ENCODE peak calls at places on chromosome 4, in seven cellular contexts. P is Calu3; M is suprapubic skin; G is CD8-positive, alpha-beta T cell; T is cardiac muscle cell; I is Caco-2; A is lower lobe of right lung. H is an unnamed sample.

GRCh38 chr4:38366451-38366850 is 297.5 kb upstream of the KLF3 start:
- DNase-seq in A (no peak), P (no peak), M (peak), I (no peak), T (peak), G (no peak), H (no peak)

GRCh38 chr4:21415728-21416127 is 532.8 kb downstream of the KCNIP4 start:
- DNase-seq in A (no peak), M (no peak), P (no peak), T (no peak), G (no peak), I (no peak), H (no peak)

GRCh38 chr4:156659570-156659969 is 312.0 kb downstream of the PDGFC start:
- DNase-seq in P (no peak), G (no peak), A (no peak), I (no peak), M (no peak), T (no peak), H (no peak)

GRCh38 chr4:86401826-86402225 is 42.0 kb upstream of the MAPK10 start:
- DNase-seq in I (no peak), A (no peak), T (no peak), P (no peak), M (no peak), G (no peak), H (no peak)

GRCh38 chr4:75834095-75834771 is 68.0 kb downstream of the PPEF2 start:
- DNase-seq in T (no peak), A (no peak), M (no peak), P (no peak), G (no peak), I (no peak), H (no peak)

GRCh38 chr4:121690001-121690400 is 6.8 kb downstream of the ANXA5 start:
- DNase-seq in I (no peak), P (no peak), G (no peak), T (peak), A (no peak), M (no peak), H (no peak)

GRCh38 chr4:73674451-73674919 is 54.2 kb upstream of the RASSF6 start:
- DNase-seq in T (no peak), P (no peak), A (no peak), I (no peak), M (no peak), G (no peak), H (no peak)

GRCh38 chr4:168656946-168657473 is 160.2 kb downstream of the PALLD start:
- DNase-seq in A (no peak), M (no peak), I (no peak), T (no peak), P (no peak), G (no peak), H (no peak)

GRCh38 chr4:6746721-6747689 is 31.0 kb downstream of the BLOC1S4 start:
- DNase-seq in M (no peak), T (peak), I (no peak), P (peak), A (peak), G (no peak), H (no peak)

GRCh38 chr4:7854697-7855370 is 84.8 kb downstream of the AFAP1 start:
- DNase-seq in I (no peak), G (peak), M (no peak), A (no peak), T (no peak), P (no peak), H (no peak)

GRCh38 chr4:183747931-183748664 is 89.0 kb downstream of the TRAPPC11 start:
- DNase-seq in P (no peak), T (no peak), G (no peak), M (no peak), I (no peak), A (no peak), H (no peak)

GRCh38 chr4:38821739-38822138 is 17.1 kb upstream of the TLR1 start:
- DNase-seq in P (no peak), G (no peak), T (no peak), A (no peak), M (no peak), I (no peak), H (no peak)

GRCh38 chr4:67879486-67879885 is 4.3 kb downstream of the TMPRSS11D start:
- DNase-seq in M (no peak), A (no peak), I (no peak), T (peak), P (no peak), G (no peak), H (no peak)

GRCh38 chr4:139951051-139951450 is 202.9 kb downstream of the MAML3 start:
- DNase-seq in G (no peak), I (no peak), T (peak), M (no peak), P (no peak), A (no peak), H (no peak)

GRCh38 chr4:8330821-8331566 is 61.4 kb downstream of the HTRA3 start:
- DNase-seq in P (no peak), M (peak), G (no peak), A (peak), T (peak), I (no peak), H (no peak)

GRCh38 chr4:30757357-30757756 is 37.2 kb downstream of the PCDH7 start:
- DNase-seq in P (peak), A (no peak), I (peak), G (no peak), T (peak), M (no peak), H (no peak)

GRCh38 chr4:183492791-183493221 is 12.1 kb upstream of the ING2 start:
- DNase-seq in A (no peak), P (no peak), G (no peak), T (no peak), I (no peak), M (no peak), H (no peak)

GRCh38 chr4:109207060-109207459 is 95.4 kb downstream of the COL25A1 start:
- DNase-seq in A (no peak), M (no peak), T (peak), G (no peak), P (no peak), I (no peak), H (no peak)

GRCh38 chr4:48290146-48290772 is 20.6 kb upstream of the TEC start:
- DNase-seq in A (no peak), G (no peak), M (no peak), I (no peak), T (peak), P (peak), H (no peak)

GRCh38 chr4:1061372-1061700 is 49.9 kb downstream of the FGFRL1 start:
- DNase-seq in G (no peak), M (peak), P (no peak), T (no peak), I (no peak), A (no peak), H (no peak)

GRCh38 chr4:41505161-41505653 is 32.8 kb upstream of the LIMCH1 start:
- DNase-seq in A (no peak), M (no peak), P (peak), T (no peak), G (no peak), I (no peak), H (no peak)

GRCh38 chr4:159027535-159027934 is 75.3 kb upstream of the RAPGEF2 start:
- DNase-seq in P (no peak), G (no peak), I (no peak), M (no peak), T (no peak), A (no peak), H (no peak)

GRCh38 chr4:87707279-87707918 is 57.3 kb downstream of the DMP1 start:
- DNase-seq in M (no peak), A (no peak), P (no peak), G (no peak), I (no peak), T (peak), H (no peak)

GRCh38 chr4:19725130-19725529 is 526.6 kb upstream of the SLIT2 start:
- DNase-seq in T (peak), G (no peak), P (no peak), I (no peak), A (no peak), M (no peak), H (no peak)

GRCh38 chr4:186149872-186150271 is 41.5 kb upstream of the CYP4V2 start:
- DNase-seq in M (peak), I (no peak), T (peak), P (peak), G (no peak), A (no peak), H (no peak)

GRCh38 chr4:36054750-36055467 is 189.4 kb downstream of the ARAP2 start:
- DNase-seq in T (no peak), M (no peak), P (no peak), G (no peak), I (no peak), A (no peak), H (no peak)

GRCh38 chr4:76755756-76756155 is 142.2 kb downstream of the SOWAHB start:
- DNase-seq in I (no peak), T (no peak), P (no peak), A (no peak), M (no peak), G (no peak), H (no peak)

GRCh38 chr4:128810331-128810870 is 901 bp downstream of the JADE1 start:
- DNase-seq in T (peak), M (peak), I (peak), A (peak), P (peak), G (peak), H (no peak)

GRCh38 chr4:70842761-70843435 is 3.2 kb upstream of the GRSF1 start:
- DNase-seq in M (no peak), P (no peak), G (no peak), I (no peak), A (no peak), T (no peak), H (no peak)

GRCh38 chr4:101315786-101316185 is 31.5 kb downstream of the PPP3CA start:
- DNase-seq in G (no peak), I (no peak), T (no peak), A (no peak), M (no peak), P (no peak), H (no peak)

GRCh38 chr4:7167706-7168105 is 24.6 kb upstream of the SORCS2 start:
- DNase-seq in M (peak), T (no peak), G (no peak), I (peak), A (no peak), P (no peak), H (no peak)

DNA sequence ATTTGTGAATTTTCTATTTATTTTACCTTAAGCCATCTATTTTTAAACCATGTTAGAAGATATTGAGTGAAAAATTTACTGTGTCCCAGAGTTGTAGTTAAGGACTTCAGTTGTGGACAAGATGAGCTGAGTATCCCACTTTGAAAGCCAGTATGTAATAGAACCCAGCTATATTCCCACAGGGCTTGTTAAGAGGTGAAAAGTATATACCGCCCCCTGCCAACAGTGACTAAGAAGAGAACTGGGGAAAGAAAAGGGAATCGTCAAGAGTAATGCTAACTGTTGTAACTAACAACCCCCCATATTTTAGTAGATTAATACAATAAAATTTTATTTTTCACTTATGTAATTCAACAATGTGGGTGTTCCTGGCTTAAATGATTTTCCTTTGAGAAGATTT is 250.3 kb upstream of the GIMD1 start:
- DNase-seq in P (no peak), I (no peak), A (no peak), M (no peak), T (no peak), G (no peak), H (no peak)
- TF ChIP-seq CTCF in P (no peak), I (no peak), A (no peak), M (no peak), T (no peak), G (no peak), H (no peak)

DNA sequence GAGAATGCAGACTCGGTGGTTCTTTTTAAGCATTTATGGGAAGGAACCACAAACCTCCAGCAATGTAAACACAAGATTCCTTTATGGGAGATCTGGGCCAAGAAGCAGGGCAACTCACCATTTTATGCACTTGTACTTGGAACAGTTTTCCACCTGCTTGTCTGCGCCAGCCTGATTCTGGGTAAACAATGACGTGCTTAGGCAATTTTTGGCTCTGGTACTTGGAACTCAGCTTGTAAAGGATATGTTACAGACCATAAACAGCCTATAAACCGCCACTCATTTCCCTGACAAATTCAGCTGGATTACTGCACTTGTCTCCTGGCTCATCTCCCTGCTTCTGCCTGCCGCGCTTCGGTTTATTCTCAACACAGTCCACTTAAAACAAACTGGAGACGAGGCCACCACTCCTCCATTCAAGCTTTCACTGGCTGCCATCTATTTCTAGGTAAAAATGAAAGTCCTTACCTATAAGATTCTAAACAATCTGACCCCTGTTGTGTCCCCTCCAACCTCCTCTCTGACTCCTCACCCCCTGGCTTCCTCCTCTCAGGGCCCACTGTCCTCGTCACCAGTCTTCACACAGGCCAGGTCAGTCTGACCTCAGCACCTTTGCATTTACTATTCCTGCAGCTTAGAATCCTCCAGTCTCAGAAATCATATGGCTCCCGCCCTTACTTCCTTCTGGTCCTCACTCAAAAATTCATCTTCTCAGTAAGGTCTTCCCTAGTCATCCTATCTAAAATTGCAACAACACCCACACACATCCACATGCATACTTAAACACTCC is 205.9 kb upstream of the GALNT7 start:
- DNase-seq in G (no peak), T (no peak), I (no peak), M (no peak), A (no peak), P (no peak), H (no peak)
- TF ChIP-seq CTCF in G (no peak), T (no peak), I (no peak), M (no peak), A (no peak), P (no peak), H (no peak)

GRCh38 chr4:145148980-145149379 is 31.4 kb downstream of the OTUD4 start:
- DNase-seq in I (no peak), A (no peak), P (no peak), T (no peak), M (no peak), G (no peak), H (no peak)

GRCh38 chr4:145153904-145154298 is 26.5 kb downstream of the OTUD4 start:
- DNase-seq in I (no peak), P (no peak), G (no peak), M (no peak), A (no peak), T (no peak), H (no peak)

GRCh38 chr4:145153181-145153903 is 27.0 kb downstream of the OTUD4 start:
- DNase-seq in P (no peak), A (no peak), G (no peak), T (no peak), I (no peak), M (no peak), H (no peak)

GRCh38 chr4:145155268-145155870 is 25.0 kb downstream of the OTUD4 start:
- DNase-seq in M (no peak), A (no peak), G (no peak), T (no peak), I (no peak), P (no peak), H (no peak)

DNA sequence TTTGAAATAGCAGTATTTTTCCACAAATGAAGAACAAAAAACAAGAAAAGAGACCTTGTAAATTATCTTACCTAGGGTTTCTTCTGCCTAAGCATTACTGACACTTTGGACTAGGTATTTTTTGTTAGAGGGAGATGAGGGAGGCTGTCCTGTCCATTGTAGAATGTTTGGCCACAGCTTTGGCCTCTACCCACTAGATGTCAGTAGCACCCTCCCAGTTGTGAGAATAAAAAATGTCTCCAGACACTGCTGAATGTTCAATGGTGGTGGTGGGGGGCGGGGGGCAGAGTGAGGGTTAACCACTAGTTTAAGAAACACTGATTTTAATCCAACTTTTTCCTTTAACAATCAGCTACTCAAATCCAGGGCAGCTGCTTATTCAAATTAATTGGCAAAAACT is 25.8 kb downstream of the OTUD4 start:
- DNase-seq in T (peak), M (no peak), A (no peak), G (no peak), I (no peak), P (peak), H (no peak)
- TF ChIP-seq CTCF in T (peak), M (no peak), A (peak), G (no peak), I (peak), P (no peak), H (no peak)

GRCh38 chr4:98828801-98829200 is 100.1 kb downstream of the EIF4E start:
- DNase-seq in P (peak), G (peak), A (no peak), I (peak), M (no peak), T (no peak), H (no peak)
- TF ChIP-seq CTCF in P (no peak), G (no peak), A (no peak), I (no peak), M (no peak), T (no peak), H (no peak)